ENCODE peak calls at places on chromosomes 16 and 17, in eight cellular contexts. R is adrenal gland; M is SHP77 treated with DMSO at 0.1 percent for 48 hours; B is WTC11; O is suprapubic skin; N is colonic mucosa; G is type B pancreatic cell; Z is CD8-positive, alpha-beta memory T cell. C is an unnamed sample.

GRCh38 chr17:33291248-33292183 is 1.6 kb downstream of the ASIC2 start:
- DNase-seq in G (peak; percentile 70), O (peak; percentile 80), R (peak; percentile 19), B (peak; percentile 58), M (peak; percentile 16), N (peak; percentile 38), Z (no peak), C (peak; percentile 77)

GRCh38 chr17:77802811-77803220 is 155.7 kb upstream of the TNRC6C start:
- DNase-seq in Z (no peak), B (no peak), M (no peak), O (no peak), N (no peak), G (no peak), R (no peak), C (peak; percentile 96)

GRCh38 chr17:47279062-47279801 is 25.6 kb downstream of the ITGB3 start:
- DNase-seq in N (no peak), R (peak; percentile 30), M (no peak), B (no peak), O (peak; percentile 88), Z (no peak), G (no peak), C (peak; percentile 83)

GRCh38 chr16:78768723-78769122 is 669.3 kb downstream of the WWOX start:
- DNase-seq in N (no peak), G (no peak), O (no peak), B (no peak), M (no peak), R (no peak), Z (no peak), C (no peak)

GRCh38 chr17:61464121-61464905 is 12.1 kb downstream of the TBX4 start:
- DNase-seq in M (no peak), B (no peak), N (no peak), Z (no peak), R (no peak), G (no peak), O (peak; percentile 69), C (no peak)

GRCh38 chr17:74671031-74671771 is 41.5 kb downstream of the CD300LF start:
- DNase-seq in O (no peak), N (peak; percentile 80), B (peak; percentile 97), G (peak; percentile 90), Z (peak; percentile 61), M (no peak), R (peak; percentile 86), C (peak; percentile 97)

GRCh38 chr16:87712184-87712822 is 53.5 kb downstream of the KLHDC4 start:
- DNase-seq in M (no peak), G (no peak), B (no peak), N (peak; percentile 27), R (no peak), O (no peak), Z (no peak), C (no peak)

GRCh38 chr16:56860226-56861020 is 4.6 kb upstream of the SLC12A3 start:
- DNase-seq in M (no peak), B (no peak), Z (peak; percentile 24), G (no peak), O (no peak), N (no peak), R (no peak), C (no peak)

GRCh38 chr17:3964203-3965122 is at the start of gene ATP2A3:
- DNase-seq in R (no peak), Z (peak; percentile 61), G (no peak), B (peak; percentile 52), M (no peak), N (peak; percentile 84), O (no peak), C (peak; percentile 49)

GRCh38 chr17:9233271-9233599 is 211.9 kb downstream of the NTN1 start:
- DNase-seq in M (no peak), N (no peak), R (no peak), B (no peak), G (no peak), Z (no peak), O (no peak), C (no peak)

GRCh38 chr17:15406081-15406480 is 61.3 kb downstream of the CDRT4 start:
- DNase-seq in B (no peak), Z (no peak), G (no peak), O (no peak), M (no peak), N (no peak), R (no peak), C (no peak)

GRCh38 chr16:88373927-88374492 is 8.7 kb upstream of the ZNF469 start:
- DNase-seq in B (no peak), N (no peak), M (no peak), R (no peak), O (no peak), G (no peak), Z (no peak), C (no peak)

GRCh38 chr17:51097708-51098446 is 22.8 kb downstream of the SPAG9 start:
- DNase-seq in M (no peak), O (no peak), B (no peak), G (no peak), R (no peak), N (peak; percentile 41), Z (no peak), C (no peak)

GRCh38 chr17:55420067-55420775 is 1.4 kb downstream of the MMD start:
- DNase-seq in O (no peak), M (no peak), B (no peak), Z (no peak), R (peak; percentile 23), N (peak; percentile 34), G (no peak), C (no peak)

GRCh38 chr17:78793415-78793814 is 11.3 kb upstream of the CYTH1 start:
- DNase-seq in Z (no peak), R (no peak), G (no peak), O (no peak), B (no peak), M (no peak), N (no peak), C (no peak)

GRCh38 chr17:19740933-19741332 is 7.2 kb downstream of the ALDH3A1 start:
- DNase-seq in G (no peak), B (no peak), M (no peak), N (no peak), R (no peak), O (no peak), Z (no peak), C (no peak)

GRCh38 chr17:13114601-13115024 is 96.8 kb upstream of the ELAC2 start:
- DNase-seq in N (peak; percentile 19), R (peak; percentile 7), O (no peak), M (peak; percentile 90), G (peak; percentile 71), Z (no peak), B (peak; percentile 69), C (peak; percentile 79)